ENCODE peak calls at places on chromosome 5, in seven cellular contexts. I is H9, Z is cardiac muscle cell, N is heart right ventricle, A is heart left ventricle, J is Peyer's patch, Y is GM23338. O is an unnamed sample.

GRCh38 chr5:158979749-158980521 is 119.8 kb downstream of the EBF1 start:
- DNase-seq in N (peak; percentile 57), Y (peak; percentile 22), I (no peak), A (peak; percentile 76), Z (peak; percentile 14), J (no peak), O (no peak)

GRCh38 chr5:38896760-38897159 is 50.9 kb downstream of the OSMR start:
- DNase-seq in Z (no peak), A (no peak), N (no peak), J (no peak), I (no peak), Y (no peak), O (no peak)

GRCh38 chr5:81749186-81749561 is 1.7 kb downstream of the SSBP2 start:
- DNase-seq in A (no peak), Z (peak; percentile 32), J (no peak), I (no peak), N (no peak), Y (peak; percentile 28), O (no peak)

GRCh38 chr5:150624334-150625163 is 15.9 kb upstream of the SYNPO start:
- DNase-seq in A (peak; percentile 67), Y (peak; percentile 71), N (peak; percentile 60), J (peak; percentile 69), Z (peak; percentile 63), I (peak; percentile 56), O (no peak)

GRCh38 chr5:4879693-4880303 is 260.3 kb upstream of the ADAMTS16 start:
- DNase-seq in N (peak; percentile 69), Z (peak; percentile 74), Y (peak; percentile 74), A (peak; percentile 79), J (peak; percentile 78), I (peak; percentile 81), O (no peak)

GRCh38 chr5:3656803-3657202 is 61.2 kb downstream of the IRX1 start:
- DNase-seq in I (no peak), Z (no peak), N (no peak), Y (no peak), J (no peak), A (no peak), O (no peak)

GRCh38 chr5:102277059-102277621 is 18.9 kb downstream of the SLCO4C1 start:
- DNase-seq in N (no peak), J (no peak), I (no peak), Y (no peak), Z (no peak), A (no peak), O (no peak)

GRCh38 chr5:109483395-109483974 is 73.7 kb upstream of the PJA2 start:
- DNase-seq in Z (no peak), Y (no peak), A (no peak), N (no peak), J (no peak), I (no peak), O (no peak)

GRCh38 chr5:129972774-129973173 is 68.5 kb downstream of the CHSY3 start:
- DNase-seq in I (no peak), Z (no peak), A (no peak), N (no peak), J (no peak), Y (no peak), O (no peak)

GRCh38 chr5:115859378-115859777 is 17.6 kb downstream of the AP3S1 start:
- DNase-seq in N (no peak), Y (no peak), J (no peak), A (no peak), Z (no peak), I (no peak), O (no peak)

GRCh38 chr5:56111404-56111781 is 116.6 kb upstream of the IL6ST start:
- DNase-seq in Y (no peak), Z (no peak), A (no peak), J (no peak), I (no peak), N (no peak), O (no peak)

GRCh38 chr5:32498484-32498883 is 53.9 kb upstream of the ZFR start:
- DNase-seq in Z (no peak), Y (no peak), I (no peak), A (no peak), N (no peak), J (no peak), O (no peak)

GRCh38 chr5:76709762-76710161 is 6.2 kb upstream of the F2R start:
- DNase-seq in Y (no peak), N (no peak), I (no peak), Z (no peak), A (no peak), J (no peak), O (no peak)

GRCh38 chr5:121668635-121669034 is 183.0 kb upstream of the FTMT start:
- DNase-seq in A (no peak), Z (no peak), N (no peak), Y (no peak), I (no peak), J (no peak), O (no peak)

GRCh38 chr5:153559926-153560325 is 69.5 kb downstream of the GRIA1 start:
- DNase-seq in Y (no peak), I (no peak), Z (no peak), J (no peak), N (no peak), A (no peak), O (no peak)

GRCh38 chr5:86865396-86865795 is 247.7 kb downstream of the COX7C start:
- DNase-seq in I (no peak), A (no peak), N (no peak), J (no peak), Y (no peak), Z (no peak), O (no peak)

GRCh38 chr5:131545856-131546255 is 89.2 kb downstream of the RAPGEF6 start:
- DNase-seq in Z (no peak), I (no peak), J (no peak), A (no peak), Y (no peak), N (no peak), O (no peak)

GRCh38 chr5:39519566-39520231 is 94.9 kb upstream of the DAB2 start:
- DNase-seq in Z (no peak), I (no peak), Y (peak; percentile 17), A (no peak), J (no peak), N (no peak), O (no peak)

GRCh38 chr5:149838881-149839739 is 105.5 kb downstream of the PDE6A start:
- DNase-seq in Y (no peak), Z (no peak), J (no peak), N (no peak), A (no peak), I (no peak), O (no peak)

GRCh38 chr5:174376726-174377373 is 331.3 kb downstream of the NSG2 start:
- DNase-seq in N (no peak), Y (no peak), J (no peak), Z (no peak), I (no peak), A (no peak), O (no peak)
- H3K27ac ChIP-seq in N (no peak overlapping the region), Y (no peak overlapping the region), J (no peak overlapping the region), Z (no peak overlapping the region), I (no peak overlapping the region), A (no peak overlapping the region), O (no peak overlapping the region)

DNA sequence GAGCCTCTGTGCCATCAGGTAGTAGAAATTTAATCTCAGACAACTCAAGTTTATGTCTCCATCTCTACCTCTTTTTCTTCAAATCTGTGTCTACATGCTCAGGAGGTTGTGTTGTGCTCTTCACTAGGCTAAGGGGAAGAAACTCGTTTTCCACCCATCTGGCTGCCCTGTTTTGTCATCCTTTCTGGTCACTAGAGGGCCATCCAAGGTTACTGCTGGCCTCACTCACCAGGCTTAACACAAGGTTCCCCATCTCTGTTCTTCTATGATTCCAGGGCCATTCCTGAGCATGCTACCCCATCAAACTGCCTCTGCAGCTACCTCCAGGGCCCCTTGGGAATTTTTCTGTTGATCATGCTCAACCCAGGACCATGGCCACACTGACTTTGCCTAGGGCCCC is 213.3 kb upstream of the FBXL7 start:
- DNase-seq in N (no peak), Y (peak; percentile 17), Z (peak; percentile 35), J (no peak), A (no peak), I (no peak), O (no peak)
- TF ChIP-seq CTCF in N (peak; percentile 56), Y (no peak), Z (peak; percentile 37), J (no peak), A (peak; percentile 19), I (peak; percentile 49), O (peak; percentile 35)

GRCh38 chr5:172895549-172895948 is 61.5 kb downstream of the ERGIC1 start:
- DNase-seq in Y (no peak), A (no peak), Z (no peak), J (no peak), I (no peak), N (no peak), O (no peak)

GRCh38 chr5:172897691-172898512 is 61.3 kb upstream of the RPL26L1 start:
- DNase-seq in Z (no peak), A (no peak), N (no peak), J (no peak), Y (no peak), I (no peak), O (peak; percentile 35)

GRCh38 chr5:172894767-172895166 is 60.7 kb downstream of the ERGIC1 start:
- DNase-seq in J (no peak), Z (no peak), Y (no peak), A (no peak), I (no peak), N (no peak), O (no peak)

GRCh38 chr5:172898513-172899369 is 60.5 kb upstream of the RPL26L1 start:
- DNase-seq in Z (no peak), Y (no peak), A (no peak), N (no peak), I (no peak), J (no peak), O (no peak)

DNA sequence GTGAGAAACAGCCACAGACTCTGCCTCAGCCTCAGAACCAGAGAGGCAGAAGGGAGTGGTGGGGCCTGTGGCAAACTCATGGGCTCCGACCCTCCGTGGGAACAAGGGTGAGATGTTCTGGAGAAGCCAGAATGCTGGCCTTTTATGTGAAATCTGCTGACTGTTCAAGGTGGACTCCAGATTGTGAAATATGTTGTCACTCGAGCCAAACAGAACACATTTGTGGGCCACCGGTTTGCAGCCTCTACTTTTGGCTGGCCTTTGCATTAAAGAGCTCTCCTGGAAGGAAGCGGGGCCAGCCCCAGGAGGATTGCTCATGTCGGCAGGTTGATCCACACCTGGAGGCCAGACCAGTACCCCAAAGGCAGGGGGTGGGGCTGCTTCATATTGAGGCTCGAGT is 62.4 kb downstream of the ERGIC1 start:
- DNase-seq in Y (no peak), I (no peak), A (no peak), J (no peak), N (no peak), Z (no peak), O (no peak)
- H3K27ac ChIP-seq in Y (no peak overlapping the region), I (no peak overlapping the region), A (no peak overlapping the region), J (peak overlapping the region; percentile 56), N (peak overlapping the region; percentile 92), Z (no peak overlapping the region), O (peak overlapping the region; percentile 99)

DNA sequence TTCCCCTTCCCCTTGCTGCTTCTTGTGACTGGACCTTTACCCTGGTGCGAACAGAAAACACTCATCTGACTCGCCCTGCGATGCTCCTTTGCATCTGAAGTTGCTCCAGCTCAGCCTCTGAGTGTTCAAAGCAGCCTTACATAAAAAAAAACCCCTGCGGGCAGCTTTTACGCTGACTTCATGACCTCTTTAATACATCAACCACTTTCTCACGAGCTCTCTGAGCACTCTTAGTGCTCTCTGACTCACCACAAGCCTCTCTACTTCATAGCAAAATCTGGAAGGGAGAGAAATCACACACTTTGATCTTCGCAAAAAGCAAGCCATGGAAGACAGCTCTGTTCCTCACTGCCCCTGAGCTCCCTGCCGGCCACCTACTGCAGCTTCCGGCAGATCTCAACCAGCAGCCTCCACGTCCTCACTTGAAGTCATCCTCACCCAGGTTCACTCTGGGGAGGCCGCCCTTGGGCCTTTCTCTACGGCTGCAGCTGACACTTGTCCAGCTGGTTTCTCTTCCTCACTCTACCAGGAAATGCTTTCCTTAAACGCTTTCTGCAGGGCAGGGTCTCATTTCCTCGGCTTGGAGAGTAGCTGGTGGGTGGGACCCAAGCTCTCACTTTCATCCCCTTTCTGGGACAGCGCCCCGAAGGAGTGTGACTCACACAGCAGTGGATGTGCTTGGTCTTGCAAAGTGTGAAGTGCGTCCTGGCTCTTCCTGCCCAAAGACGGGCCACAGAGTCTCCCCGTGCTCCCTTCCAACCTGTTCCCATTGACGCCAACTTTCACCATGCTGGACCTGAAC is 5.3 kb downstream of the SLC34A1 start:
- DNase-seq in N (no peak), Y (no peak), I (peak; percentile 42), A (no peak), Z (no peak), J (no peak), O (no peak)
- TF ChIP-seq CTCF in N (no peak), Y (no peak), I (no peak), A (no peak), Z (no peak), J (no peak), O (no peak)